ENCODE peak calls at places on chromosomes 5 and 9, in ten cellular contexts. W is uterus, Q is body of pancreas, M is endothelial cell of umbilical vein, Z is IMR-90, K is heart left ventricle, O is GM12891, A is right lobe of liver, S is spleen, U is A549. X is an unnamed sample.

GRCh38 chr9:131277673-131278420 is 1.5 kb upstream of the FAM78A start:
- DNase-seq in W (peak; percentile 80), Q (peak; percentile 82), M (peak; percentile 86), Z (peak; percentile 78), K (peak; percentile 93), O (peak; percentile 85), A (peak; percentile 81), S (peak; percentile 93), U (peak; percentile 94), X (peak; percentile 69)

GRCh38 chr5:36870399-36871040 is 6.0 kb upstream of the NIPBL start:
- DNase-seq in W (no peak), Q (no peak), M (peak; percentile 58), Z (peak; percentile 70), K (no peak), O (no peak), A (no peak), S (no peak), U (peak; percentile 78), X (peak; percentile 11)

GRCh38 chr5:67297376-67297775 is 100.8 kb upstream of the CD180 start:
- DNase-seq in W (no peak), Q (no peak), M (no peak), Z (no peak), K (no peak), O (no peak), A (no peak), S (no peak), U (no peak), X (no peak)

GRCh38 chr5:116766470-116766947 is 191.9 kb upstream of the SEMA6A start:
- DNase-seq in W (peak; percentile 42), Q (peak; percentile 43), M (no peak), Z (no peak), K (peak; percentile 45), O (no peak), A (no peak), S (no peak), U (peak; percentile 40), X (no peak)

GRCh38 chr5:151770383-151771258 is 1.1 kb upstream of the G3BP1 start:
- DNase-seq in W (peak; percentile 81), Q (peak; percentile 80), M (peak; percentile 67), Z (peak; percentile 42), K (peak; percentile 85), O (peak; percentile 59), A (peak; percentile 84), S (peak; percentile 95), U (peak; percentile 24), X (peak; percentile 36)

GRCh38 chr9:98866435-98867108 is 59.1 kb downstream of the GALNT12 start:
- DNase-seq in W (no peak), Q (no peak), M (no peak), Z (no peak), K (no peak), O (no peak), A (no peak), S (no peak), U (no peak), X (no peak)

GRCh38 chr9:134335095-134335489 is 8.8 kb downstream of the RXRA start:
- DNase-seq in W (no peak), Q (no peak), M (no peak), Z (peak; percentile 43), K (no peak), O (no peak), A (no peak), S (no peak), U (no peak), X (no peak)

GRCh38 chr5:8019719-8020218 is 150.8 kb downstream of the MTRR start:
- DNase-seq in W (no peak), Q (no peak), M (no peak), Z (no peak), K (no peak), O (no peak), A (no peak), S (no peak), U (no peak), X (no peak)

GRCh38 chr5:72141440-72142271 is 34.4 kb downstream of the MAP1B start:
- DNase-seq in W (peak; percentile 57), Q (peak; percentile 23), M (peak; percentile 89), Z (peak; percentile 97), K (no peak), O (no peak), A (no peak), S (no peak), U (peak; percentile 19), X (no peak)

GRCh38 chr5:130050585-130050984 is 146.3 kb downstream of the CHSY3 start:
- DNase-seq in W (no peak), Q (no peak), M (no peak), Z (no peak), K (no peak), O (no peak), A (no peak), S (no peak), U (no peak), X (no peak)

GRCh38 chr9:133956520-133957076 is 35.5 kb downstream of the VAV2 start:
- DNase-seq in W (no peak), Q (peak; percentile 83), M (peak; percentile 55), Z (peak; percentile 37), K (no peak), O (no peak), A (no peak), S (peak; percentile 82), U (no peak), X (no peak)

GRCh38 chr5:60521379-60522298 is 178.3 kb downstream of the DEPDC1B start:
- DNase-seq in W (no peak), Q (no peak), M (no peak), Z (no peak), K (no peak), O (no peak), A (no peak), S (no peak), U (no peak), X (no peak)

GRCh38 chr9:103522409-103522808 is 527.3 kb downstream of the CYLC2 start:
- DNase-seq in W (no peak), Q (no peak), M (no peak), Z (no peak), K (no peak), O (no peak), A (no peak), S (no peak), U (no peak), X (no peak)

GRCh38 chr9:25845867-25846266 is 167.6 kb upstream of the TUSC1 start:
- DNase-seq in W (no peak), Q (no peak), M (no peak), Z (no peak), K (no peak), O (no peak), A (no peak), S (no peak), U (no peak), X (no peak)

GRCh38 chr5:14574891-14575496 is 6.6 kb upstream of the OTULINL start:
- DNase-seq in W (no peak), Q (peak; percentile 93), M (no peak), Z (no peak), K (peak; percentile 62), O (no peak), A (no peak), S (no peak), U (no peak), X (no peak)

DNA sequence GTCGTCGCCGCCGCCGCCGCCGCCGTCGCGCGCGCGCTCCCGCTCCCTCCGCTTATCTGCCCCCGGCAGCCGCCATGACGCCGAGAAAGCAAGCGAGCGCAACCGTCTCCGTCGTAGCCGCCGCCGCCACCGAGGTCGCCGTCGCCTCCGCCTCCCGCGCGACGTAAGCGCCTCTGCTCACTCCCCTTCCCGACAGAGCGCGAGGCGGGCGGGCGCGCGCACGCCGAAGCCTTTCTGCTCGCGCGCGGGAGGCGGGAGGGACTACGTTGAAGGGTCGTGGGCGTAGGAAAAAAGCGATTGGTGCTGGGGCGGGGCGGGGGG is at the start of gene CHD1:
- DNase-seq in W (peak; percentile 93), Q (peak; percentile 96), M (no peak), Z (peak; percentile 94), K (peak; percentile 97), O (peak; percentile 70), A (peak; percentile 97), S (peak; percentile 99), U (peak; percentile 78), X (peak; percentile 93)
- TF ChIP-seq POLR2A in W (peak; percentile 89), Q (peak; percentile 84), M (no peak), Z (peak; percentile 33), K (no peak), O (peak; percentile 12), A (peak; percentile 88), S (peak; percentile 61), U (peak; percentile 21), X (peak; percentile 95)

DNA sequence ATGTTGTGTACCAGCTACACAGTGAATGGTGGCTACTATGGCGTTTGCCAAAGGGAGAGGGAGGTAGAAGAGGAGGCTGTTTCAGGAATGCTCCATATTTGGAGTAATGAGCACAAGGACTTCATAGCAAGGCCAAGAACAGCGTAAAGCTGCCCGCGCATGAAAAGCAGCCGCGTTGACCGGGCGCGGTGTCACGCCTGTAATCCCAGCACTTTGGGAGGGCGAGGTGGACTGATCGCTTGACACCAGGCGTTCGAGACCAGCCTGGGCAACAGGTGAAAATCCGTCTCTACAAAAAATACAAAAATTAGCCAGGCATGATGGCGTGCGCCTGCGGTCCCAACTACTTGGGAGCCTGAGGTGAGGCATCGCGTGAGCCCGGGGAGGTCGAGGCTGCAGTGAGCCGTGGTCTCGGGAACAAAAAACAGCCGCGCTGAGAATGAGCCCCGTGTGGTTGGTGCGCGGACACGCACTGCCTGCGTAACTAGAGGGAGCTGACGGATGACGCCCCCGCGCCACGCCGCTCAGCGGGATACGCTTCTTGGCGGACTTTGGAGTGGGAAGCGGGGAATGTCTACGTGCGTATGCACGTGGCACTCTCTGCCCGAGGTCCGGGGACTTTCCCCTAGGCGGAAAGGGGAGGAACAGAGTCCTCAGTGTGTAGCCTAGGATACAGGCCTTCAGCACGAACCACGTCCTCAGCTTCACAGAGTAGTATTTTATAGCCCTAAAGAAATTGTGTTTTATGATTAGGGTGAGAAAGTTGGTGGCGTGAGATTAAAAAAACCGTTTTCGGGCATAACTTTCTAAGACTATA is at the start of gene RMRP:
- DNase-seq in W (peak; percentile 98), Q (peak; percentile 99), M (peak; percentile 99), Z (peak; percentile 100), K (peak; percentile 99), O (peak; percentile 84), A (peak; percentile 99), S (peak; percentile 96), U (peak; percentile 98), X (peak; percentile 95)
- TF ChIP-seq POLR2A in W (peak; percentile 86), Q (peak; percentile 91), M (no peak), Z (no peak), K (peak; percentile 31), O (no peak), A (peak; percentile 80), S (no peak), U (no peak), X (peak; percentile 68)

GRCh38 chr5:144189800-144190429 is 19.2 kb downstream of the KCTD16 start:
- DNase-seq in W (no peak), Q (no peak), M (peak; percentile 98), Z (peak; percentile 93), K (no peak), O (no peak), A (no peak), S (no peak), U (peak; percentile 16), X (no peak)
- TF ChIP-seq POLR2A in W (no peak), Q (no peak), M (peak; percentile 74), Z (no peak), K (no peak), O (no peak), A (no peak), S (no peak), U (no peak), X (no peak)

DNA sequence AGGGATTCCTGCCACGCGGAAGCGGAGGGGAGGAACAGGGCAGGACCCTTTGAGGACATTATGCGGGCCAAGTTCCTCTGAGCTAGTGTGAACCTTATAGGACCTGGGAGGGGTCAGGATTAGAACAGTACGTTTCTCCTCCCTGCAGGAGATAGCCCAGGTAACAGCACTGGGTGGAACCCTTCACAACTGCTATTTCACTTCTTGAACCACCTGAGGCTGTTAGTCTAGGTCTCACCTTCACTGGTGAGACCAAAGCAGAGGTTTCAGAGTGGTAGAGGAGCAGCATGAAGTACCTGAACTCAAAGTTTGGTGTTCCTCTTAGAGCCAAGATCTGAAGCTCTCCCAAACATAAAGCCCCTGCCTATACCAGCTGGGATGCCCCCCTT is 832 bp downstream of the EIF4EBP3 start:
- DNase-seq in W (no peak), Q (peak; percentile 89), M (no peak), Z (no peak), K (no peak), O (no peak), A (no peak), S (no peak), U (no peak), X (no peak)
- TF ChIP-seq POLR2A in W (no peak), Q (no peak), M (no peak), Z (no peak), K (no peak), O (no peak), A (no peak), S (no peak), U (no peak), X (no peak)